ENCODE peak calls at places on chromosome 14, in five cellular contexts. One of them, this sample, is unnamed.

GRCh38 chr14:99790978-99791376 is 2.2 kb upstream of the EML1 start:
- DNase-seq in AG09319: no peak
- DNase-seq in substantia nigra: no peak
- DNase-seq in AG04449: no peak
- DNase-seq in GM23248: no peak
- DNase-seq in this sample: no peak

GRCh38 chr14:32601908-32602307 is 272.8 kb downstream of the AKAP6 start:
- DNase-seq in AG09319: no peak
- DNase-seq in substantia nigra: no peak
- DNase-seq in AG04449: no peak
- DNase-seq in GM23248: peak
- DNase-seq in this sample: no peak

GRCh38 chr14:77580964-77581505 is 35.4 kb downstream of the SPTLC2 start:
- DNase-seq in AG09319: no peak
- DNase-seq in substantia nigra: no peak
- DNase-seq in AG04449: peak
- DNase-seq in GM23248: peak
- DNase-seq in this sample: peak

GRCh38 chr14:93263416-93263815 is 56.4 kb downstream of the UBR7 start:
- DNase-seq in AG09319: no peak
- DNase-seq in substantia nigra: no peak
- DNase-seq in AG04449: no peak
- DNase-seq in GM23248: peak
- DNase-seq in this sample: no peak

GRCh38 chr14:32939254-32940065 is 781 bp downstream of the NPAS3 start:
- DNase-seq in AG09319: peak
- DNase-seq in substantia nigra: peak
- DNase-seq in AG04449: no peak
- DNase-seq in GM23248: peak
- DNase-seq in this sample: no peak

GRCh38 chr14:73462078-73462715 is 3.9 kb upstream of the NUMB start:
- DNase-seq in AG09319: peak
- DNase-seq in substantia nigra: peak
- DNase-seq in AG04449: no peak
- DNase-seq in GM23248: peak
- DNase-seq in this sample: no peak

GRCh38 chr14:77151918-77152588 is 10.5 kb upstream of the ZDHHC22 start:
- DNase-seq in AG09319: no peak
- DNase-seq in substantia nigra: no peak
- DNase-seq in AG04449: no peak
- DNase-seq in GM23248: peak
- DNase-seq in this sample: no peak

GRCh38 chr14:76193696-76194095 is 42.0 kb downstream of the GPATCH2L start:
- DNase-seq in AG09319: no peak
- DNase-seq in substantia nigra: no peak
- DNase-seq in AG04449: no peak
- DNase-seq in GM23248: peak
- DNase-seq in this sample: peak

GRCh38 chr14:36028665-36029064 is 147.9 kb downstream of the PTCSC3 start:
- DNase-seq in AG09319: no peak
- DNase-seq in substantia nigra: no peak
- DNase-seq in AG04449: no peak
- DNase-seq in GM23248: no peak
- DNase-seq in this sample: no peak

GRCh38 chr14:53306267-53306721 is 153.2 kb upstream of the DDHD1 start:
- DNase-seq in AG09319: peak
- DNase-seq in substantia nigra: peak
- DNase-seq in AG04449: no peak
- DNase-seq in GM23248: peak
- DNase-seq in this sample: no peak

GRCh38 chr14:63986789-63987533 is 134.2 kb downstream of the SYNE2 start:
- DNase-seq in AG09319: peak
- DNase-seq in substantia nigra: no peak
- DNase-seq in AG04449: peak
- DNase-seq in GM23248: peak
- DNase-seq in this sample: peak

GRCh38 chr14:71290960-71291466 is 383.8 kb downstream of the PCNX1 start:
- DNase-seq in AG09319: peak
- DNase-seq in substantia nigra: no peak
- DNase-seq in AG04449: peak
- DNase-seq in GM23248: peak
- DNase-seq in this sample: peak

GRCh38 chr14:55073856-55074255 is 22.4 kb downstream of the MAPK1IP1L start:
- DNase-seq in AG09319: no peak
- DNase-seq in substantia nigra: no peak
- DNase-seq in AG04449: no peak
- DNase-seq in GM23248: peak
- DNase-seq in this sample: peak

GRCh38 chr14:35879141-35879648 is 53.1 kb downstream of the BRMS1L start:
- DNase-seq in AG09319: no peak
- DNase-seq in substantia nigra: no peak
- DNase-seq in AG04449: no peak
- DNase-seq in GM23248: peak
- DNase-seq in this sample: no peak

GRCh38 chr14:33736979-33737378 is 213.9 kb downstream of the EGLN3 start:
- DNase-seq in AG09319: no peak
- DNase-seq in substantia nigra: no peak
- DNase-seq in AG04449: no peak
- DNase-seq in GM23248: no peak
- DNase-seq in this sample: no peak

GRCh38 chr14:101953151-101953550 is 11.2 kb upstream of the DYNC1H1 start:
- DNase-seq in AG09319: no peak
- DNase-seq in substantia nigra: no peak
- DNase-seq in AG04449: no peak
- DNase-seq in GM23248: no peak
- DNase-seq in this sample: no peak

GRCh38 chr14:68824517-68825347 is 31.9 kb upstream of the ZFP36L1 start:
- DNase-seq in AG09319: peak
- DNase-seq in substantia nigra: peak
- DNase-seq in AG04449: no peak
- DNase-seq in GM23248: peak
- DNase-seq in this sample: no peak

GRCh38 chr14:74429991-74430390 is 4.0 kb upstream of the SYNDIG1L start:
- DNase-seq in AG09319: no peak
- DNase-seq in substantia nigra: no peak
- DNase-seq in AG04449: no peak
- DNase-seq in GM23248: no peak
- DNase-seq in this sample: no peak

GRCh38 chr14:50045039-50045711 is 71.2 kb downstream of the VCPKMT start:
- DNase-seq in AG09319: peak
- DNase-seq in substantia nigra: no peak
- DNase-seq in AG04449: no peak
- DNase-seq in GM23248: peak
- DNase-seq in this sample: no peak

GRCh38 chr14:34628681-34629135 is 1.2 kb downstream of the SNX6 start:
- DNase-seq in AG09319: no peak
- DNase-seq in substantia nigra: no peak
- DNase-seq in AG04449: no peak
- DNase-seq in GM23248: peak
- DNase-seq in this sample: no peak

GRCh38 chr14:21302013-21302857 is 22.4 kb downstream of the RPGRIP1 start:
- DNase-seq in AG09319: no peak
- DNase-seq in substantia nigra: no peak
- DNase-seq in AG04449: no peak
- DNase-seq in GM23248: no peak
- DNase-seq in this sample: no peak

GRCh38 chr14:104795781-104796681 is 483 bp upstream of the AKT1 start:
- DNase-seq in AG09319: no peak
- DNase-seq in substantia nigra: no peak
- DNase-seq in AG04449: no peak
- DNase-seq in GM23248: peak
- DNase-seq in this sample: no peak

GRCh38 chr14:23321572-23322547 is 603 bp downstream of the PABPN1 start:
- DNase-seq in AG09319: no peak
- DNase-seq in substantia nigra: peak
- DNase-seq in AG04449: no peak
- DNase-seq in GM23248: peak
- DNase-seq in this sample: no peak

GRCh38 chr14:101497910-101498860 is 63.1 kb upstream of the DIO3 start:
- DNase-seq in AG09319: no peak
- DNase-seq in substantia nigra: no peak
- DNase-seq in AG04449: no peak
- DNase-seq in GM23248: no peak
- DNase-seq in this sample: no peak

GRCh38 chr14:61065671-61066070 is 84.6 kb downstream of the SLC38A6 start:
- DNase-seq in AG09319: no peak
- DNase-seq in substantia nigra: no peak
- DNase-seq in AG04449: no peak
- DNase-seq in GM23248: no peak
- DNase-seq in this sample: no peak

GRCh38 chr14:61330511-61330910 is 9.1 kb downstream of the PRKCH start:
- DNase-seq in AG09319: no peak
- DNase-seq in substantia nigra: no peak
- DNase-seq in AG04449: no peak
- DNase-seq in GM23248: no peak
- DNase-seq in this sample: no peak

This sample was measured in non-pigmented ciliary epithelial cell.